ENCODE peak calls at places on chromosomes 2 and 18, in eight cellular contexts. One of them, this sample, is unnamed.

GRCh38 chr18:21678897-21679296 is 25.7 kb downstream of the ABHD3 start:
- DNase-seq in hippocampal formation: no peak
- DNase-seq in GM06990: no peak
- DNase-seq in NAMALWA: no peak
- DNase-seq in type B pancreatic cell: no peak
- DNase-seq in NCI-H510A: no peak
- DNase-seq in foreskin fibroblast: no peak
- DNase-seq in body of pancreas: no peak
- DNase-seq in this sample: no peak

GRCh38 chr2:8457620-8458255 is 224.1 kb upstream of the ID2 start:
- DNase-seq in hippocampal formation: no peak
- DNase-seq in GM06990: no peak
- DNase-seq in NAMALWA: no peak
- DNase-seq in type B pancreatic cell: no peak
- DNase-seq in NCI-H510A: peak; percentile 52
- DNase-seq in foreskin fibroblast: no peak
- DNase-seq in body of pancreas: peak; percentile 57
- DNase-seq in this sample: no peak

GRCh38 chr2:219440388-219441256 is 6.0 kb downstream of the SPEG start:
- DNase-seq in hippocampal formation: no peak
- DNase-seq in GM06990: no peak
- DNase-seq in NAMALWA: peak; percentile 52
- DNase-seq in type B pancreatic cell: no peak
- DNase-seq in NCI-H510A: no peak
- DNase-seq in foreskin fibroblast: no peak
- DNase-seq in body of pancreas: no peak
- DNase-seq in this sample: no peak

GRCh38 chr2:165745916-165746315 is 48.1 kb downstream of the GALNT3 start:
- DNase-seq in hippocampal formation: peak; percentile 14
- DNase-seq in GM06990: no peak
- DNase-seq in NAMALWA: no peak
- DNase-seq in type B pancreatic cell: no peak
- DNase-seq in NCI-H510A: no peak
- DNase-seq in foreskin fibroblast: peak; percentile 5
- DNase-seq in body of pancreas: no peak
- DNase-seq in this sample: no peak

GRCh38 chr2:53500181-53500580 is 267.4 kb upstream of the CHAC2 start:
- DNase-seq in hippocampal formation: no peak
- DNase-seq in GM06990: no peak
- DNase-seq in NAMALWA: no peak
- DNase-seq in type B pancreatic cell: no peak
- DNase-seq in NCI-H510A: no peak
- DNase-seq in foreskin fibroblast: no peak
- DNase-seq in body of pancreas: peak; percentile 82
- DNase-seq in this sample: no peak

GRCh38 chr2:158994920-158995676 is 26.7 kb downstream of the TANC1 start:
- DNase-seq in hippocampal formation: no peak
- DNase-seq in GM06990: no peak
- DNase-seq in NAMALWA: peak; percentile 36
- DNase-seq in type B pancreatic cell: no peak
- DNase-seq in NCI-H510A: no peak
- DNase-seq in foreskin fibroblast: no peak
- DNase-seq in body of pancreas: no peak
- DNase-seq in this sample: no peak

GRCh38 chr2:69911985-69912563 is 2.8 kb upstream of the MXD1 start:
- DNase-seq in hippocampal formation: peak; percentile 94
- DNase-seq in GM06990: no peak
- DNase-seq in NAMALWA: peak; percentile 81
- DNase-seq in type B pancreatic cell: no peak
- DNase-seq in NCI-H510A: peak; percentile 5
- DNase-seq in foreskin fibroblast: peak; percentile 37
- DNase-seq in body of pancreas: no peak
- DNase-seq in this sample: no peak

GRCh38 chr2:231709981-231710750 is 1.8 kb downstream of the PTMA start:
- DNase-seq in hippocampal formation: peak; percentile 63
- DNase-seq in GM06990: peak; percentile 93
- DNase-seq in NAMALWA: peak; percentile 89
- DNase-seq in type B pancreatic cell: peak; percentile 94
- DNase-seq in NCI-H510A: peak; percentile 81
- DNase-seq in foreskin fibroblast: peak; percentile 86
- DNase-seq in body of pancreas: peak; percentile 87
- DNase-seq in this sample: peak; percentile 84

GRCh38 chr2:188330316-188331053 is 38.8 kb downstream of the GULP1 start:
- DNase-seq in hippocampal formation: no peak
- DNase-seq in GM06990: no peak
- DNase-seq in NAMALWA: no peak
- DNase-seq in type B pancreatic cell: no peak
- DNase-seq in NCI-H510A: no peak
- DNase-seq in foreskin fibroblast: no peak
- DNase-seq in body of pancreas: no peak
- DNase-seq in this sample: no peak

GRCh38 chr2:231228223-231228622 is 29.8 kb downstream of the ARMC9 start:
- DNase-seq in hippocampal formation: no peak
- DNase-seq in GM06990: peak; percentile 87
- DNase-seq in NAMALWA: peak; percentile 87
- DNase-seq in type B pancreatic cell: no peak
- DNase-seq in NCI-H510A: peak; percentile 64
- DNase-seq in foreskin fibroblast: no peak
- DNase-seq in body of pancreas: no peak
- DNase-seq in this sample: no peak

GRCh38 chr2:231391981-231392380 is 3.5 kb upstream of the B3GNT7 start:
- DNase-seq in hippocampal formation: no peak
- DNase-seq in GM06990: no peak
- DNase-seq in NAMALWA: peak; percentile 56
- DNase-seq in type B pancreatic cell: no peak
- DNase-seq in NCI-H510A: no peak
- DNase-seq in foreskin fibroblast: no peak
- DNase-seq in body of pancreas: no peak
- DNase-seq in this sample: peak; percentile 3

GRCh38 chr18:74337155-74337911 is 21.7 kb downstream of the C18orf63 start:
- DNase-seq in hippocampal formation: no peak
- DNase-seq in GM06990: no peak
- DNase-seq in NAMALWA: no peak
- DNase-seq in type B pancreatic cell: no peak
- DNase-seq in NCI-H510A: no peak
- DNase-seq in foreskin fibroblast: no peak
- DNase-seq in body of pancreas: no peak
- DNase-seq in this sample: peak; percentile 4

GRCh38 chr2:157441072-157441454 is 2.8 kb downstream of the CYTIP start:
- DNase-seq in hippocampal formation: no peak
- DNase-seq in GM06990: peak; percentile 65
- DNase-seq in NAMALWA: peak; percentile 88
- DNase-seq in type B pancreatic cell: no peak
- DNase-seq in NCI-H510A: no peak
- DNase-seq in foreskin fibroblast: no peak
- DNase-seq in body of pancreas: peak; percentile 29
- DNase-seq in this sample: no peak

GRCh38 chr2:2777213-2777612 is 446.1 kb upstream of the MYT1L start:
- DNase-seq in hippocampal formation: peak; percentile 48
- DNase-seq in GM06990: no peak
- DNase-seq in NAMALWA: no peak
- DNase-seq in type B pancreatic cell: no peak
- DNase-seq in NCI-H510A: no peak
- DNase-seq in foreskin fibroblast: no peak
- DNase-seq in body of pancreas: no peak
- DNase-seq in this sample: no peak

GRCh38 chr2:190514676-190515075 is 19.8 kb downstream of the NEMP2 start:
- DNase-seq in hippocampal formation: no peak
- DNase-seq in GM06990: no peak
- DNase-seq in NAMALWA: no peak
- DNase-seq in type B pancreatic cell: no peak
- DNase-seq in NCI-H510A: no peak
- DNase-seq in foreskin fibroblast: peak; percentile 12
- DNase-seq in body of pancreas: no peak
- DNase-seq in this sample: no peak

GRCh38 chr2:57758686-57759085 is 287.9 kb upstream of the VRK2 start:
- DNase-seq in hippocampal formation: no peak
- DNase-seq in GM06990: no peak
- DNase-seq in NAMALWA: no peak
- DNase-seq in type B pancreatic cell: no peak
- DNase-seq in NCI-H510A: no peak
- DNase-seq in foreskin fibroblast: no peak
- DNase-seq in body of pancreas: no peak
- DNase-seq in this sample: no peak

GRCh38 chr2:55862673-55863390 is 60.8 kb downstream of the EFEMP1 start:
- DNase-seq in hippocampal formation: no peak
- DNase-seq in GM06990: no peak
- DNase-seq in NAMALWA: no peak
- DNase-seq in type B pancreatic cell: no peak
- DNase-seq in NCI-H510A: no peak
- DNase-seq in foreskin fibroblast: peak; percentile 97
- DNase-seq in body of pancreas: no peak
- DNase-seq in this sample: no peak

GRCh38 chr2:8248623-8248957 is 433.3 kb upstream of the ID2 start:
- DNase-seq in hippocampal formation: no peak
- DNase-seq in GM06990: no peak
- DNase-seq in NAMALWA: no peak
- DNase-seq in type B pancreatic cell: no peak
- DNase-seq in NCI-H510A: no peak
- DNase-seq in foreskin fibroblast: no peak
- DNase-seq in body of pancreas: no peak
- DNase-seq in this sample: no peak

GRCh38 chr2:196149926-196150325 is 21.5 kb downstream of the STK17B start:
- DNase-seq in hippocampal formation: no peak
- DNase-seq in GM06990: no peak
- DNase-seq in NAMALWA: no peak
- DNase-seq in type B pancreatic cell: no peak
- DNase-seq in NCI-H510A: no peak
- DNase-seq in foreskin fibroblast: no peak
- DNase-seq in body of pancreas: no peak
- DNase-seq in this sample: no peak

GRCh38 chr2:23767871-23768611 is 158.9 kb downstream of the ATAD2B start:
- DNase-seq in hippocampal formation: no peak
- DNase-seq in GM06990: no peak
- DNase-seq in NAMALWA: no peak
- DNase-seq in type B pancreatic cell: no peak
- DNase-seq in NCI-H510A: no peak
- DNase-seq in foreskin fibroblast: no peak
- DNase-seq in body of pancreas: no peak
- DNase-seq in this sample: no peak

GRCh38 chr18:53991202-53991601 is 233.3 kb downstream of the MBD2 start:
- DNase-seq in hippocampal formation: no peak
- DNase-seq in GM06990: no peak
- DNase-seq in NAMALWA: no peak
- DNase-seq in type B pancreatic cell: no peak
- DNase-seq in NCI-H510A: no peak
- DNase-seq in foreskin fibroblast: peak; percentile 2
- DNase-seq in body of pancreas: no peak
- DNase-seq in this sample: no peak

GRCh38 chr2:86628091-86628522 is 4.4 kb upstream of the RNF103 start:
- DNase-seq in hippocampal formation: no peak
- DNase-seq in GM06990: no peak
- DNase-seq in NAMALWA: no peak
- DNase-seq in type B pancreatic cell: no peak
- DNase-seq in NCI-H510A: no peak
- DNase-seq in foreskin fibroblast: no peak
- DNase-seq in body of pancreas: peak; percentile 43
- DNase-seq in this sample: no peak

GRCh38 chr2:188050716-188051115 is 241.0 kb upstream of the GULP1 start:
- DNase-seq in hippocampal formation: no peak
- DNase-seq in GM06990: no peak
- DNase-seq in NAMALWA: no peak
- DNase-seq in type B pancreatic cell: no peak
- DNase-seq in NCI-H510A: no peak
- DNase-seq in foreskin fibroblast: no peak
- DNase-seq in body of pancreas: no peak
- DNase-seq in this sample: no peak

GRCh38 chr2:121089005-121089510 is 195.9 kb downstream of the TFCP2L1 start:
- DNase-seq in hippocampal formation: no peak
- DNase-seq in GM06990: no peak
- DNase-seq in NAMALWA: no peak
- DNase-seq in type B pancreatic cell: no peak
- DNase-seq in NCI-H510A: no peak
- DNase-seq in foreskin fibroblast: no peak
- DNase-seq in body of pancreas: no peak
- DNase-seq in this sample: no peak

GRCh38 chr2:240142256-240142775 is 1.9 kb upstream of the OTOS start:
- DNase-seq in hippocampal formation: no peak
- DNase-seq in GM06990: no peak
- DNase-seq in NAMALWA: no peak
- DNase-seq in type B pancreatic cell: no peak
- DNase-seq in NCI-H510A: no peak
- DNase-seq in foreskin fibroblast: no peak
- DNase-seq in body of pancreas: no peak
- DNase-seq in this sample: no peak

GRCh38 chr18:41938445-41938844 is 16.6 kb upstream of the PIK3C3 start:
- DNase-seq in hippocampal formation: no peak
- DNase-seq in GM06990: no peak
- DNase-seq in NAMALWA: peak; percentile 15
- DNase-seq in type B pancreatic cell: no peak
- DNase-seq in NCI-H510A: no peak
- DNase-seq in foreskin fibroblast: peak; percentile 83
- DNase-seq in body of pancreas: no peak
- DNase-seq in this sample: no peak

GRCh38 chr2:85770369-85770768 is 16.6 kb downstream of the ATOH8 start:
- DNase-seq in hippocampal formation: no peak
- DNase-seq in GM06990: no peak
- DNase-seq in NAMALWA: no peak
- DNase-seq in type B pancreatic cell: no peak
- DNase-seq in NCI-H510A: no peak
- DNase-seq in foreskin fibroblast: no peak
- DNase-seq in body of pancreas: no peak
- DNase-seq in this sample: no peak

GRCh38 chr2:220499281-220499680 is 871.9 kb downstream of the SLC4A3 start:
- DNase-seq in hippocampal formation: no peak
- DNase-seq in GM06990: no peak
- DNase-seq in NAMALWA: no peak
- DNase-seq in type B pancreatic cell: no peak
- DNase-seq in NCI-H510A: no peak
- DNase-seq in foreskin fibroblast: peak; percentile 79
- DNase-seq in body of pancreas: no peak
- DNase-seq in this sample: no peak

GRCh38 chr18:56716692-56717146 is 65.6 kb downstream of the WDR7 start:
- DNase-seq in hippocampal formation: no peak
- DNase-seq in GM06990: no peak
- DNase-seq in NAMALWA: no peak
- DNase-seq in type B pancreatic cell: no peak
- DNase-seq in NCI-H510A: no peak
- DNase-seq in foreskin fibroblast: no peak
- DNase-seq in body of pancreas: no peak
- DNase-seq in this sample: no peak

GRCh38 chr2:147368306-147368705 is 476.5 kb upstream of the ACVR2A start:
- DNase-seq in hippocampal formation: no peak
- DNase-seq in GM06990: no peak
- DNase-seq in NAMALWA: no peak
- DNase-seq in type B pancreatic cell: no peak
- DNase-seq in NCI-H510A: no peak
- DNase-seq in foreskin fibroblast: no peak
- DNase-seq in body of pancreas: no peak
- DNase-seq in this sample: no peak

GRCh38 chr2:215966951-215967350 is 46.4 kb downstream of the MREG start:
- DNase-seq in hippocampal formation: no peak
- DNase-seq in GM06990: no peak
- DNase-seq in NAMALWA: no peak
- DNase-seq in type B pancreatic cell: no peak
- DNase-seq in NCI-H510A: no peak
- DNase-seq in foreskin fibroblast: no peak
- DNase-seq in body of pancreas: no peak
- DNase-seq in this sample: no peak

GRCh38 chr2:72131916-72132841 is 15.5 kb downstream of the CYP26B1 start:
- DNase-seq in hippocampal formation: no peak
- DNase-seq in GM06990: no peak
- DNase-seq in NAMALWA: no peak
- DNase-seq in type B pancreatic cell: peak; percentile 66
- DNase-seq in NCI-H510A: no peak
- DNase-seq in foreskin fibroblast: no peak
- DNase-seq in body of pancreas: no peak
- DNase-seq in this sample: no peak